ENCODE peak calls at places on chromosomes 16 and 17, in four cellular contexts. One of them, this sample, is unnamed. For H3K36me3, the result is how much of the 10 kb centered on the place peaks cover.

GRCh38 chr17:69870751-69871199 is 204.2 kb upstream of the KCNJ16 start:
- DNase-seq in MM.1S: no peak
- DNase-seq in tibial nerve: no peak
- DNase-seq in testis: no peak
- DNase-seq in this sample: no peak

GRCh38 chr16:79267146-79267545 is 333.4 kb downstream of the MAF start:
- DNase-seq in testis: no peak
- DNase-seq in MM.1S: no peak
- DNase-seq in tibial nerve: no peak
- DNase-seq in this sample: no peak

GRCh38 chr17:62781356-62781755 is 26.8 kb downstream of the MARCHF10 start:
- DNase-seq in tibial nerve: no peak
- DNase-seq in testis: no peak
- DNase-seq in MM.1S: no peak
- DNase-seq in this sample: no peak

GRCh38 chr16:27080870-27081269 is 14.1 kb downstream of the C16orf82 start:
- DNase-seq in MM.1S: no peak
- DNase-seq in tibial nerve: no peak
- DNase-seq in testis: no peak
- DNase-seq in this sample: no peak

GRCh38 chr16:85169333-85170065 is 57.2 kb upstream of the CIBAR2 start:
- DNase-seq in tibial nerve: no peak
- DNase-seq in MM.1S: no peak
- DNase-seq in testis: no peak
- DNase-seq in this sample: no peak

GRCh38 chr17:17868637-17869522 is 32.1 kb upstream of the SREBF1 start:
- DNase-seq in tibial nerve: no peak
- DNase-seq in MM.1S: no peak
- DNase-seq in testis: no peak
- DNase-seq in this sample: no peak

GRCh38 chr16:58020628-58021521 is 4.7 kb upstream of the MMP15 start:
- DNase-seq in tibial nerve: peak
- DNase-seq in MM.1S: peak
- DNase-seq in testis: peak
- DNase-seq in this sample: no peak

GRCh38 chr17:58310511-58311428 is 17.8 kb downstream of the TSPOAP1 start:
- DNase-seq in testis: peak
- DNase-seq in MM.1S: no peak
- DNase-seq in tibial nerve: no peak
- DNase-seq in this sample: no peak

GRCh38 chr17:46108550-46109110 is 84.6 kb downstream of the KANSL1 start:
- DNase-seq in testis: no peak
- DNase-seq in MM.1S: no peak
- DNase-seq in tibial nerve: no peak
- DNase-seq in this sample: no peak

GRCh38 chr17:7852262-7852670 is 2.6 kb upstream of the TMEM88 start:
- DNase-seq in tibial nerve: no peak
- DNase-seq in MM.1S: no peak
- DNase-seq in testis: no peak
- DNase-seq in this sample: no peak

GRCh38 chr16:50153648-50154368 is 702 bp downstream of the TENT4B start:
- DNase-seq in tibial nerve: peak
- DNase-seq in MM.1S: peak
- DNase-seq in testis: no peak
- DNase-seq in this sample: no peak

GRCh38 chr16:81449241-81449640 is 4.6 kb downstream of the CMIP start:
- DNase-seq in MM.1S: no peak
- DNase-seq in tibial nerve: no peak
- DNase-seq in testis: no peak
- DNase-seq in this sample: no peak

GRCh38 chr17:48472485-48473281 is 42.7 kb upstream of the SKAP1 start:
- DNase-seq in MM.1S: peak
- DNase-seq in tibial nerve: no peak
- DNase-seq in testis: no peak
- DNase-seq in this sample: no peak

GRCh38 chr17:50198026-50198669 is 3.3 kb downstream of the COL1A1 start:
- DNase-seq in testis: peak
- DNase-seq in tibial nerve: no peak
- DNase-seq in MM.1S: peak
- DNase-seq in this sample: no peak

GRCh38 chr16:53968454-53968853 is 264.5 kb downstream of the FTO start:
- DNase-seq in tibial nerve: no peak
- DNase-seq in MM.1S: no peak
- DNase-seq in testis: no peak
- DNase-seq in this sample: no peak

GRCh38 chr16:54171855-54172537 is 114.6 kb downstream of the IRX3 start:
- DNase-seq in tibial nerve: no peak
- DNase-seq in testis: no peak
- DNase-seq in MM.1S: no peak
- DNase-seq in this sample: no peak

GRCh38 chr17:50635720-50636144 is 1.1 kb downstream of the ABCC3 start:
- DNase-seq in testis: no peak
- DNase-seq in MM.1S: no peak
- DNase-seq in tibial nerve: no peak
- DNase-seq in this sample: no peak

GRCh38 chr16:35142809-35143192 is 1683.4 kb downstream of the TP53TG3F start:
- DNase-seq in testis: no peak
- DNase-seq in MM.1S: no peak
- DNase-seq in tibial nerve: no peak
- DNase-seq in this sample: no peak

GRCh38 chr16:26475579-26475978 is 591.1 kb upstream of the C16orf82 start:
- DNase-seq in tibial nerve: no peak
- DNase-seq in MM.1S: no peak
- DNase-seq in testis: no peak
- DNase-seq in this sample: no peak

GRCh38 chr17:35684046-35684802 is 47.2 kb upstream of the RASL10B start:
- DNase-seq in testis: no peak
- DNase-seq in MM.1S: no peak
- DNase-seq in tibial nerve: no peak
- DNase-seq in this sample: no peak

GRCh38 chr16:81073560-81074330 is 3.3 kb downstream of the C16orf46 start:
- DNase-seq in tibial nerve: no peak
- DNase-seq in MM.1S: no peak
- DNase-seq in testis: no peak
- DNase-seq in this sample: no peak

GRCh38 chr16:82732461-82732860 is 105.7 kb downstream of the CDH13 start:
- DNase-seq in tibial nerve: no peak
- DNase-seq in testis: no peak
- DNase-seq in MM.1S: no peak
- DNase-seq in this sample: no peak

GRCh38 chr17:6666077-6666521 is 14.5 kb downstream of the C17orf100 start:
- DNase-seq in tibial nerve: peak
- DNase-seq in MM.1S: peak
- DNase-seq in testis: peak
- DNase-seq in this sample: no peak

GRCh38 chr17:69954241-69954933 is 120.6 kb upstream of the KCNJ16 start:
- DNase-seq in testis: no peak
- DNase-seq in MM.1S: no peak
- DNase-seq in tibial nerve: no peak
- DNase-seq in this sample: no peak

GRCh38 chr16:85891033-85891775 is 7.8 kb upstream of the IRF8 start:
- DNase-seq in testis: no peak
- DNase-seq in MM.1S: no peak
- DNase-seq in tibial nerve: no peak
- DNase-seq in this sample: no peak

GRCh38 chr16:81447383-81448101 is 2.9 kb downstream of the CMIP start:
- DNase-seq in MM.1S: no peak
- DNase-seq in tibial nerve: no peak
- DNase-seq in testis: no peak
- DNase-seq in this sample: no peak

GRCh38 chr16:80751167-80751566 is 53.2 kb downstream of the CDYL2 start:
- DNase-seq in MM.1S: no peak
- DNase-seq in tibial nerve: no peak
- DNase-seq in testis: no peak
- DNase-seq in this sample: no peak

GRCh38 chr17:81035389-81036127 is 607 bp downstream of the BAIAP2 start:
- DNase-seq in testis: no peak
- DNase-seq in tibial nerve: no peak
- DNase-seq in MM.1S: no peak
- DNase-seq in this sample: no peak

GRCh38 chr17:2749784-2750181 is 331 bp upstream of the CCDC92B start:
- DNase-seq in testis: peak
- DNase-seq in MM.1S: peak
- DNase-seq in tibial nerve: peak
- DNase-seq in this sample: no peak

GRCh38 chr17:62627904-62628603 is 584 bp downstream of the MRC2 start:
- DNase-seq in tibial nerve: no peak
- DNase-seq in testis: peak
- DNase-seq in MM.1S: no peak
- DNase-seq in this sample: no peak

GRCh38 chr16:65975049-65975708 is 391.3 kb upstream of the CDH5 start:
- DNase-seq in testis: no peak
- DNase-seq in MM.1S: no peak
- DNase-seq in tibial nerve: no peak
- DNase-seq in this sample: no peak

GRCh38 chr16:3661311-3661710 is 6.8 kb downstream of the DNASE1 start:
- DNase-seq in testis: no peak
- DNase-seq in tibial nerve: no peak
- DNase-seq in MM.1S: no peak
- DNase-seq in this sample: no peak

GRCh38 chr16:3655791-3656490 is 1.4 kb downstream of the DNASE1 start:
- DNase-seq in testis: no peak
- DNase-seq in tibial nerve: no peak
- DNase-seq in MM.1S: no peak
- DNase-seq in this sample: no peak

GRCh38 chr16:3661922-3662321 is 7.4 kb downstream of the DNASE1 start:
- DNase-seq in testis: no peak
- DNase-seq in tibial nerve: no peak
- DNase-seq in MM.1S: no peak
- DNase-seq in this sample: no peak

GRCh38 chr16:3656491-3657468 is 2.3 kb downstream of the DNASE1 start:
- DNase-seq in MM.1S: no peak
- DNase-seq in testis: no peak
- DNase-seq in tibial nerve: no peak
- DNase-seq in this sample: no peak

GRCh38 chr16:3659200-3659599 is 4.7 kb downstream of the DNASE1 start:
- DNase-seq in tibial nerve: no peak
- DNase-seq in MM.1S: no peak
- DNase-seq in testis: no peak
- DNase-seq in this sample: no peak
- H3K36me3 ChIP-seq in tibial nerve: under half
- H3K36me3 ChIP-seq in MM.1S: under half
- H3K36me3 ChIP-seq in testis: under half
- H3K36me3 ChIP-seq in this sample: half or more

GRCh38 chr16:3672571-3673041 is 18.1 kb downstream of the DNASE1 start:
- DNase-seq in tibial nerve: no peak
- DNase-seq in testis: no peak
- DNase-seq in MM.1S: no peak
- DNase-seq in this sample: no peak

GRCh38 chr16:3673201-3673600 is 18.7 kb downstream of the DNASE1 start:
- DNase-seq in MM.1S: no peak
- DNase-seq in tibial nerve: no peak
- DNase-seq in testis: no peak
- DNase-seq in this sample: no peak

GRCh38 chr16:3674513-3675295 is 20.2 kb downstream of the DNASE1 start:
- DNase-seq in testis: no peak
- DNase-seq in MM.1S: no peak
- DNase-seq in tibial nerve: no peak
- DNase-seq in this sample: no peak

GRCh38 chr16:3675601-3676130 is 21.2 kb downstream of the DNASE1 start:
- DNase-seq in tibial nerve: no peak
- DNase-seq in testis: no peak
- DNase-seq in MM.1S: no peak
- DNase-seq in this sample: no peak

GRCh38 chr16:3673676-3674377 is 19.3 kb downstream of the DNASE1 start:
- DNase-seq in testis: no peak
- DNase-seq in tibial nerve: no peak
- DNase-seq in MM.1S: no peak
- DNase-seq in this sample: no peak
- H3K36me3 ChIP-seq in testis: under half
- H3K36me3 ChIP-seq in tibial nerve: under half
- H3K36me3 ChIP-seq in MM.1S: under half
- H3K36me3 ChIP-seq in this sample: half or more

GRCh38 chr16:2257726-2258125 is 6.3 kb upstream of the ECI1 start:
- DNase-seq in testis: no peak
- DNase-seq in tibial nerve: no peak
- DNase-seq in MM.1S: no peak
- DNase-seq in this sample: no peak
- H3K36me3 ChIP-seq in testis: under half
- H3K36me3 ChIP-seq in tibial nerve: under half
- H3K36me3 ChIP-seq in MM.1S: under half
- H3K36me3 ChIP-seq in this sample: half or more

DNA sequence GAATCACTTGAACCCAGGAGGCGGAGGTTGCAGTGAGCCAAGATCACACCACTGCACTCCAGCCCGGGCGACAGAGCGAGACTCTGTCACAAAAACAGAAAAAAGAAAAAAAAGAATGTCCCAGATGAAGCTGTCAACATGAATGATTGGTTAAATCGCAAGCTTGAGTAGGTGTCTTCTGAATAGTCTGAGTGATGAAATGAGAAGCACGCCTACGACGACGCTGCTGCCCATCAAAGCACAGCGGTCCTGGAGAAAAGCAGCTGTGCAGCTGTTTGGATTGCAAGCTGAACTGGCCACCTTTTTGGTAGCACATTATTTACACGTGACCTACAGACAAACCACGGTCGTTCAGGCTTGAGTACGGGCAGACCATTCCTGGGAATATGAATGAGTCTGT is 12.5 kb downstream of the ADCY9 start:
- DNase-seq in testis: no peak
- DNase-seq in tibial nerve: no peak
- DNase-seq in MM.1S: no peak
- DNase-seq in this sample: no peak
- H3K36me3 ChIP-seq in testis: under half
- H3K36me3 ChIP-seq in tibial nerve: under half
- H3K36me3 ChIP-seq in MM.1S: under half
- H3K36me3 ChIP-seq in this sample: under half

DNA sequence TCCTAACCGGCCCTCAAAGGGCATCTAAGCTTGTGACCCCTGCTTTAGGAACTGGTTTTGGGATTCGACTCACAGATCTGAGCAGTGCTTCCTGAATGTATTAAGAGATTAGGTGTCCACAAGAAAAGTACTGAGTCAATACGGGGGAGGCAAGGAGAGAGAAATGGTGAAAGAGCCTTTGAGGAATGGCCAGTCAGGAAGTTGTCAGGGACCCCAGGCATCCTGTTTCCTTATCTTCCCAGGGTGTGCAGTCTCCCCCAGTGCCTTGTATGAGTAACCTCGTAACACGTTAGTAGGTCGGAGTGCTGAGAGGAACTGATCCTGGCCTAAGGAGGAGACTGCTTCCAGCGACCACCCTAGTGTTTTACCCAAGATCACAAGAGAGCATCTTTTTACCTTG is 16.4 kb upstream of the TMED6 start:
- DNase-seq in tibial nerve: no peak
- DNase-seq in testis: no peak
- DNase-seq in MM.1S: no peak
- DNase-seq in this sample: no peak
- H3K36me3 ChIP-seq in tibial nerve: under half
- H3K36me3 ChIP-seq in testis: under half
- H3K36me3 ChIP-seq in MM.1S: under half
- H3K36me3 ChIP-seq in this sample: half or more